ENCODE peak calls at places on chromosomes 6 and 20, in four cellular contexts. One of them, this sample, is unnamed.

GRCh38 chr6:15573376-15573775 is 89.5 kb downstream of the DTNBP1 start:
- DNase-seq in mammary epithelial cell: no peak
- DNase-seq in GM10248: no peak
- DNase-seq in CD4-positive, alpha-beta T cell: no peak
- DNase-seq in this sample: no peak

GRCh38 chr6:62390413-62390812 is 104.4 kb upstream of the KHDRBS2 start:
- DNase-seq in CD4-positive, alpha-beta T cell: no peak
- DNase-seq in mammary epithelial cell: no peak
- DNase-seq in GM10248: no peak
- DNase-seq in this sample: no peak

GRCh38 chr20:23649242-23649641 is 11.5 kb upstream of the CST3 start:
- DNase-seq in mammary epithelial cell: no peak
- DNase-seq in GM10248: no peak
- DNase-seq in CD4-positive, alpha-beta T cell: no peak
- DNase-seq in this sample: no peak

GRCh38 chr6:98529364-98529763 is 305.0 kb upstream of the POU3F2 start:
- DNase-seq in GM10248: no peak
- DNase-seq in CD4-positive, alpha-beta T cell: no peak
- DNase-seq in mammary epithelial cell: no peak
- DNase-seq in this sample: no peak

GRCh38 chr6:91273729-91274128 is 686.9 kb upstream of the MAP3K7 start:
- DNase-seq in mammary epithelial cell: no peak
- DNase-seq in CD4-positive, alpha-beta T cell: no peak
- DNase-seq in GM10248: no peak
- DNase-seq in this sample: no peak

GRCh38 chr20:44532248-44532980 is 10.5 kb upstream of the SERINC3 start:
- DNase-seq in mammary epithelial cell: no peak
- DNase-seq in GM10248: no peak
- DNase-seq in CD4-positive, alpha-beta T cell: no peak
- DNase-seq in this sample: no peak

GRCh38 chr6:9103876-9104521 is 668.7 kb upstream of the SLC35B3 start:
- DNase-seq in CD4-positive, alpha-beta T cell: no peak
- DNase-seq in mammary epithelial cell: no peak
- DNase-seq in GM10248: no peak
- DNase-seq in this sample: no peak

GRCh38 chr6:149888113-149888512 is 9.8 kb downstream of the RAET1E start:
- DNase-seq in CD4-positive, alpha-beta T cell: no peak
- DNase-seq in GM10248: no peak
- DNase-seq in mammary epithelial cell: no peak
- DNase-seq in this sample: no peak

GRCh38 chr20:19815553-19815991 is 57.5 kb downstream of the RIN2 start:
- DNase-seq in GM10248: no peak
- DNase-seq in CD4-positive, alpha-beta T cell: no peak
- DNase-seq in mammary epithelial cell: peak
- DNase-seq in this sample: no peak

GRCh38 chr6:4057036-4057435 is 21.9 kb downstream of the FAM217A start:
- DNase-seq in CD4-positive, alpha-beta T cell: no peak
- DNase-seq in GM10248: no peak
- DNase-seq in mammary epithelial cell: no peak
- DNase-seq in this sample: no peak

GRCh38 chr6:134074151-134074712 is 21.8 kb upstream of the SLC2A12 start:
- DNase-seq in CD4-positive, alpha-beta T cell: no peak
- DNase-seq in GM10248: no peak
- DNase-seq in mammary epithelial cell: no peak
- DNase-seq in this sample: no peak

GRCh38 chr20:13800728-13801134 is 15.9 kb downstream of the NDUFAF5 start:
- DNase-seq in mammary epithelial cell: peak
- DNase-seq in CD4-positive, alpha-beta T cell: no peak
- DNase-seq in GM10248: no peak
- DNase-seq in this sample: no peak

GRCh38 chr6:137787016-137787415 is 80.0 kb upstream of the TNFAIP3 start:
- DNase-seq in CD4-positive, alpha-beta T cell: no peak
- DNase-seq in GM10248: no peak
- DNase-seq in mammary epithelial cell: no peak
- DNase-seq in this sample: no peak

DNA sequence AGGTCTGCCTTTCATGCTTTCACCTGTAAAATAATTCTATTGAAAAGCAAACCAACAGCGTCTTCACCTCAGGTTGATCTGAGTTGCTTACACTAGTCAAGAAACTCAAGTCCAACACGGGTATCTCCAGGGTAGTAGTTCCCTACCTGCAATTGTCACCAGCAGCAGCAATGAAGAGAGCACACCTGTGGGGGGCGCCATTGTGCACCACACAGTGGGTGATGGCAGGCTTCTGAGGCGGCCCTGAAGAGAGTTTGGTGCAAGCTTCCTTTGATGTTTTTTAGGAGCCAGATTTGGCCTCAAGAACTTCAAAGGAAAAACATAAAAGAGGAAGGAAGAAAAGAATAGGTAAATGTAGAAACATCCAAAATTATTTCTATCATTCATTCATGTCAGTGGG is 45.1 kb downstream of the KIAA0319 start:
- DNase-seq in CD4-positive, alpha-beta T cell: no peak
- DNase-seq in mammary epithelial cell: no peak
- DNase-seq in GM10248: no peak
- DNase-seq in this sample: no peak
- TF ChIP-seq CTCF in CD4-positive, alpha-beta T cell: no peak
- TF ChIP-seq CTCF in mammary epithelial cell: no peak
- TF ChIP-seq CTCF in GM10248: peak
- TF ChIP-seq CTCF in this sample: no peak

DNA sequence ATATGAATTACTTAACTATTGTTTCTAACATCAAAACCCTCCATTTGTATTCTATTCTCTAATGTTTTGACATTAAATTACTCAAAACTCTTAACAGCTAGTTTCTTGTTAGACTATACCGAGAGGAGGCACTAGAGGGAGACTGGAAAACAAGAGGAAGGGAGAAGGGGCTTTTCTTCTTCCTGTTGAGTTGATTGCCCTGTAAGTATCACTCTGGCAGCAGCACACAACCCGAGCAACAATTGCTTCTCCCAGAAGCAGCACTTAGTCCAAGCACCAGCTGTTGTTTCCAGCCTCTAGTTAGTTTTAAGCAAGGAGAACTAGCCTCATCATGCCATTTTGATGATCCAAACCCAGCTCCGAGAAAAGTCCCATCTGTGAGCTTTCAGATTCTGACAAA is 603.8 kb downstream of the PRKN start:
- DNase-seq in mammary epithelial cell: no peak
- DNase-seq in CD4-positive, alpha-beta T cell: no peak
- DNase-seq in GM10248: no peak
- DNase-seq in this sample: no peak
- TF ChIP-seq CTCF in mammary epithelial cell: peak
- TF ChIP-seq CTCF in CD4-positive, alpha-beta T cell: no peak
- TF ChIP-seq CTCF in GM10248: no peak
- TF ChIP-seq CTCF in this sample: no peak

DNA sequence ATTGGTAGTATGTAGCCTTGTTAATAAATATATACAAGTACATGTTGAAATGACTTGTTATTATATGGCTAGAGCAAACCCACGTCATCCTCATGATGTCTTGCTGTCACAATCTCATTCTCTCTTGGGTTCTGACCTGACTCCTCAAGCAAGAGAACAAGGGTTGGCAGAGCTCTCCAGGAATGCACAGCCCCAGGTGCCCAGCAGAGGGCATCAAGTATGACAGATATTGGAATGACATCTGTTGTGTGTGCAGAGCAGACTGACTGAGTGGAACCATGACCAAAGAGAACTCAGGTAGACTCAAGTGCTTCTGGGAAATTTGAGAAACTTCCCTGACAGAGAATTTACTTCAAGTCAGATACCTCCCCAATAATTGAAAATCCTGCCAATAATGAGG is 90.6 kb downstream of the PAX1 start:
- DNase-seq in GM10248: no peak
- DNase-seq in CD4-positive, alpha-beta T cell: no peak
- DNase-seq in mammary epithelial cell: no peak
- DNase-seq in this sample: no peak
- TF ChIP-seq CTCF in GM10248: no peak
- TF ChIP-seq CTCF in CD4-positive, alpha-beta T cell: no peak
- TF ChIP-seq CTCF in mammary epithelial cell: peak
- TF ChIP-seq CTCF in this sample: no peak

DNA sequence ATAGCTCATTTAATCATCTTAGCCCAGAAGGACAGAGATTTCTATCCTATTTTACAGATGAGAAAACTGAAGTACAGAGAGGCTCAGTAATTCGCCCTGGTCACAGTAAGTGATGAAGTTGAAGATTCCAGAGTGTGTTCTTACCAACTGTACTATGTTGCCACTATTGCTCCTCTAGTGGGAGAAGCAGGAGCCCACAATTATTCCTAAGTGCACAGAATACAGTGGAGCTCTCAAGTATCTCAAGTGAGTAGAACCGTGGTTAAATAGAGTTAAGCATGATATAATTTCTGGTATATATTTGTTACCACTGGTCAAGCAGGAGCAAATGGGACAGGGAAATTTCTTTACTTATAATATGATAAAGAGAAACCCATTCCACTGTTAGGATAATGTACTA is 22.1 kb downstream of the REPS1 start:
- DNase-seq in GM10248: no peak
- DNase-seq in mammary epithelial cell: no peak
- DNase-seq in CD4-positive, alpha-beta T cell: no peak
- DNase-seq in this sample: no peak
- TF ChIP-seq CTCF in GM10248: no peak
- TF ChIP-seq CTCF in mammary epithelial cell: no peak
- TF ChIP-seq CTCF in CD4-positive, alpha-beta T cell: no peak
- TF ChIP-seq CTCF in this sample: no peak

DNA sequence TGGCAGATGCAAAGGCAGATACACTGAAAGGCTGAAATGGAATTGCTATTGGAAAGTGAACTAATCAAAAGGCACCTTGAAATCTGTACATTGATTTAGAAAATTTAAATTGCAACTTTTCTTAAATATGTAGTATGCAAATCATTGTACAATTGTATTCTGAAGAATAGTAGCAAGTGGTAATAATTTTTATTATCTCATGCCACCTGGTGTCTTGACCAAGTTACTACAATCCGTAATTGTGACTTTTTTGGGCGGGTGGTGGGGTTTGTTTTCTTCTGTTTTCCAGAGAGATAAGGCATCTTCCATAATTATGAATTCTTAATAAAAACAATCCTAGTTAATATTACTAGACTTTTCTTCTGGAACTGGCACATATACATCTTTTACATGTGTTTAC is 12.5 kb upstream of the BCKDHB start:
- DNase-seq in GM10248: peak
- DNase-seq in CD4-positive, alpha-beta T cell: no peak
- DNase-seq in mammary epithelial cell: no peak
- DNase-seq in this sample: no peak
- TF ChIP-seq CTCF in GM10248: peak
- TF ChIP-seq CTCF in CD4-positive, alpha-beta T cell: peak
- TF ChIP-seq CTCF in mammary epithelial cell: peak
- TF ChIP-seq CTCF in this sample: peak

GRCh38 chr20:57584768-57585461 is 24.0 kb downstream of the PCK1 start:
- DNase-seq in CD4-positive, alpha-beta T cell: no peak
- DNase-seq in GM10248: no peak
- DNase-seq in mammary epithelial cell: no peak
- DNase-seq in this sample: no peak
- TF ChIP-seq CTCF in CD4-positive, alpha-beta T cell: no peak
- TF ChIP-seq CTCF in GM10248: no peak
- TF ChIP-seq CTCF in mammary epithelial cell: no peak
- TF ChIP-seq CTCF in this sample: no peak

GRCh38 chr6:125194980-125195379 is 41.4 kb downstream of the TPD52L1 start:
- DNase-seq in mammary epithelial cell: no peak
- DNase-seq in GM10248: no peak
- DNase-seq in CD4-positive, alpha-beta T cell: no peak
- DNase-seq in this sample: no peak

GRCh38 chr6:125193208-125193607 is 39.6 kb downstream of the TPD52L1 start:
- DNase-seq in mammary epithelial cell: peak
- DNase-seq in GM10248: no peak
- DNase-seq in CD4-positive, alpha-beta T cell: no peak
- DNase-seq in this sample: no peak

GRCh38 chr6:125190667-125191066 is 37.1 kb downstream of the TPD52L1 start:
- DNase-seq in CD4-positive, alpha-beta T cell: no peak
- DNase-seq in GM10248: no peak
- DNase-seq in mammary epithelial cell: no peak
- DNase-seq in this sample: no peak

GRCh38 chr6:125191916-125192609 is 38.5 kb downstream of the TPD52L1 start:
- DNase-seq in GM10248: peak
- DNase-seq in CD4-positive, alpha-beta T cell: peak
- DNase-seq in mammary epithelial cell: peak
- DNase-seq in this sample: peak

GRCh38 chr6:125192610-125192930 is 39.0 kb downstream of the TPD52L1 start:
- DNase-seq in CD4-positive, alpha-beta T cell: no peak
- DNase-seq in mammary epithelial cell: no peak
- DNase-seq in GM10248: no peak
- DNase-seq in this sample: no peak
- TF ChIP-seq CTCF in CD4-positive, alpha-beta T cell: peak
- TF ChIP-seq CTCF in mammary epithelial cell: no peak
- TF ChIP-seq CTCF in GM10248: no peak
- TF ChIP-seq CTCF in this sample: peak

DNA sequence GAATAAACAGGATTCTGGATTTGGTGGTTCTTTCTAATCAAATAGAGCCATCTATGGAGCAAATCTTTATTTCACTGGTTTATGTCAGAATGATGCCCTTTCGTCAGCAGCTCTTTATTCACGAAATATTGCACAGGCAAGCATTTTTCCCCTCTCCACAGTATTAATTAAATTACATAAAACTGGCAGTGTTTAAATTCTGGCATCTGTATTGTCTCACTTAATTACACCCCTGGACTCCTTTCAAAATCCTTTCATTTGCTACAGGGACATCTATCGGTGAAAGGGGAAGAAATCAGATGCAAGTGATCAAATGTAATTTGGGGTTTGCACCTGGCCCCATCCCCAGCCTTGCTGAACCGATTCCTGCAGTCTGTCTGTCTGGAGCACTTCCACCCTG is 801.9 kb downstream of the QKI start:
- DNase-seq in mammary epithelial cell: no peak
- DNase-seq in CD4-positive, alpha-beta T cell: no peak
- DNase-seq in GM10248: no peak
- DNase-seq in this sample: no peak
- TF ChIP-seq CTCF in mammary epithelial cell: no peak
- TF ChIP-seq CTCF in CD4-positive, alpha-beta T cell: no peak
- TF ChIP-seq CTCF in GM10248: no peak
- TF ChIP-seq CTCF in this sample: no peak

DNA sequence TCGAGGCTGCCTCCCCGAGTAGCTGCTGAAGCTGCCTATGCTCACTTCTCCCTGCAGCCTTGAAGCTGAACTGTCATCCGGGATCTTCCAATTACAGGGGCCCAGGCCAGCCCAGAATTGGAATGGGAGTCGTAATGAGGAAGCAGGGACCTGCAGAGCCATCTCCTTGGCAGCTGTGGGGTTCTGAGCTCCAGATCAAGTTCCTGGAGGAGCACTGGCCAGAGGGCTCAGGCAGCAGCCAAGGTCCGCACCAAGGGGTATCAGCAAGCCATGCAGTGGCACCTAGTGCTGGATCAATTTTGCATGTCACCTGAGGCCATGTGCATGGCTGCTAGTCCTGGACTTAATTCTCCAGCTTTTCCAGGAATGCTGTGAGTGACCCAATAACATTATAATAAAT is 163.2 kb upstream of the TSHZ2 start:
- DNase-seq in CD4-positive, alpha-beta T cell: no peak
- DNase-seq in GM10248: no peak
- DNase-seq in mammary epithelial cell: no peak
- DNase-seq in this sample: no peak
- TF ChIP-seq CTCF in CD4-positive, alpha-beta T cell: no peak
- TF ChIP-seq CTCF in GM10248: no peak
- TF ChIP-seq CTCF in mammary epithelial cell: no peak
- TF ChIP-seq CTCF in this sample: no peak